ENCODE peak calls at places on chromosomes 4 and X, in five cellular contexts. G is stimulated activated CD4-positive, alpha-beta T cell treated with anti-CD3 and anti-CD28 coated beads, Interleukin-1b, Interleukin-23, amount 100 ng/mL, for 24 hours; N is islet precursor cell; Z is T-helper 2 cell treated with Interferon-gamma antibody and Interleukin-4, amounts not matched to agents 5 μg/mL and 100 μg/mL, for 36 hours; V is NCI-H1092. Y is an unnamed sample.

GRCh38 chr4:64158648-64159326 is 250.5 kb downstream of the TECRL start:
- DNase-seq in G (no peak), N (peak), Z (peak), V (peak), Y (no peak)

GRCh38 chr4:120156115-120156718 is 89.6 kb upstream of the MAD2L1 start:
- DNase-seq in G (peak), N (no peak), Z (no peak), V (peak), Y (peak)

GRCh38 chr4:174553828-174554227 is 31.5 kb upstream of the HPGD start:
- DNase-seq in G (no peak), N (no peak), Z (no peak), V (no peak), Y (no peak)

GRCh38 chr4:82493721-82494425 is 63.5 kb downstream of the ENOPH1 start:
- DNase-seq in G (no peak), N (no peak), Z (no peak), V (no peak), Y (no peak)

GRCh38 chr4:160808174-160808573 is 1355.6 kb downstream of the FSTL5 start:
- DNase-seq in G (no peak), N (no peak), Z (no peak), V (no peak), Y (no peak)

GRCh38 chrX:17082831-17083230 is 136.4 kb downstream of the REPS2 start:
- DNase-seq in G (no peak), N (no peak), Z (no peak), V (no peak), Y (peak)

GRCh38 chr4:37232315-37232714 is 12.2 kb upstream of the NWD2 start:
- DNase-seq in G (no peak), N (no peak), Z (no peak), V (no peak), Y (no peak)

GRCh38 chr4:120850048-120850599 is 72.4 kb downstream of the PRDM5 start:
- DNase-seq in G (no peak), N (no peak), Z (no peak), V (no peak), Y (no peak)

GRCh38 chr4:1298461-1298860 is 8.8 kb downstream of the MAEA start:
- DNase-seq in G (no peak), N (no peak), Z (no peak), V (no peak), Y (no peak)

GRCh38 chrX:10945463-10945862 is 165.7 kb upstream of the HCCS start:
- DNase-seq in G (no peak), N (no peak), Z (no peak), V (no peak), Y (no peak)

GRCh38 chr4:22743290-22743689 is 50.6 kb downstream of the GBA3 start:
- DNase-seq in G (no peak), N (no peak), Z (no peak), V (no peak), Y (no peak)

GRCh38 chrX:80876877-80877276 is 67.2 kb upstream of the BRWD3 start:
- DNase-seq in G (no peak), N (no peak), Z (no peak), V (peak), Y (no peak)

Y was measured in NCI-H2227 treated with DMSO at 0.1 percent for 48 hours.